ENCODE peak calls at places on chromosomes 3 and 15, in ten cellular contexts. One of them, this sample, is unnamed.

GRCh38 chr15:29937956-29938355 is 115.7 kb upstream of the TJP1 start:
- DNase-seq in mucosa of descending colon: no peak
- DNase-seq in progenitor cell of endocrine pancreas: no peak
- DNase-seq in GM12878: no peak
- DNase-seq in GM12865: no peak
- DNase-seq in ovary: no peak
- DNase-seq in HCT116: no peak
- DNase-seq in right lobe of liver: no peak
- DNase-seq in CD8-positive, alpha-beta T cell: no peak
- DNase-seq in heart left ventricle: no peak
- DNase-seq in this sample: no peak

GRCh38 chr15:58988011-58988785 is 735 bp downstream of the RNF111 start:
- DNase-seq in heart left ventricle: peak; percentile 81
- DNase-seq in GM12878: no peak
- DNase-seq in GM12865: peak; percentile 70
- DNase-seq in right lobe of liver: peak; percentile 92
- DNase-seq in progenitor cell of endocrine pancreas: peak; percentile 72
- DNase-seq in ovary: peak; percentile 67
- DNase-seq in CD8-positive, alpha-beta T cell: peak; percentile 45
- DNase-seq in mucosa of descending colon: peak; percentile 86
- DNase-seq in HCT116: no peak
- DNase-seq in this sample: peak; percentile 63

GRCh38 chr15:101445562-101446526 is 43.7 kb downstream of the PCSK6 start:
- DNase-seq in GM12878: no peak
- DNase-seq in mucosa of descending colon: no peak
- DNase-seq in ovary: no peak
- DNase-seq in right lobe of liver: no peak
- DNase-seq in heart left ventricle: peak; percentile 73
- DNase-seq in GM12865: no peak
- DNase-seq in HCT116: no peak
- DNase-seq in CD8-positive, alpha-beta T cell: no peak
- DNase-seq in progenitor cell of endocrine pancreas: no peak
- DNase-seq in this sample: no peak

GRCh38 chr3:11328196-11328945 is 56.2 kb downstream of the ATG7 start:
- DNase-seq in HCT116: no peak
- DNase-seq in progenitor cell of endocrine pancreas: no peak
- DNase-seq in right lobe of liver: no peak
- DNase-seq in mucosa of descending colon: no peak
- DNase-seq in ovary: no peak
- DNase-seq in heart left ventricle: no peak
- DNase-seq in CD8-positive, alpha-beta T cell: no peak
- DNase-seq in GM12878: no peak
- DNase-seq in GM12865: no peak
- DNase-seq in this sample: no peak

GRCh38 chr15:69468241-69469121 is 15.9 kb downstream of the RPLP1 start:
- DNase-seq in GM12878: no peak
- DNase-seq in progenitor cell of endocrine pancreas: no peak
- DNase-seq in ovary: no peak
- DNase-seq in right lobe of liver: no peak
- DNase-seq in GM12865: peak; percentile 72
- DNase-seq in CD8-positive, alpha-beta T cell: peak; percentile 80
- DNase-seq in mucosa of descending colon: peak; percentile 66
- DNase-seq in heart left ventricle: no peak
- DNase-seq in HCT116: no peak
- DNase-seq in this sample: peak; percentile 85

GRCh38 chr15:67253517-67254237 is 784 bp downstream of the AAGAB start:
- DNase-seq in GM12878: no peak
- DNase-seq in GM12865: no peak
- DNase-seq in progenitor cell of endocrine pancreas: no peak
- DNase-seq in mucosa of descending colon: no peak
- DNase-seq in CD8-positive, alpha-beta T cell: no peak
- DNase-seq in ovary: peak; percentile 27
- DNase-seq in right lobe of liver: no peak
- DNase-seq in heart left ventricle: no peak
- DNase-seq in HCT116: no peak
- DNase-seq in this sample: no peak

GRCh38 chr15:84099181-84099580 is 136.4 kb upstream of the GOLGA6L4 start:
- DNase-seq in heart left ventricle: peak; percentile 23
- DNase-seq in ovary: no peak
- DNase-seq in GM12878: peak; percentile 55
- DNase-seq in mucosa of descending colon: no peak
- DNase-seq in right lobe of liver: peak; percentile 21
- DNase-seq in progenitor cell of endocrine pancreas: no peak
- DNase-seq in HCT116: no peak
- DNase-seq in CD8-positive, alpha-beta T cell: no peak
- DNase-seq in GM12865: peak; percentile 51
- DNase-seq in this sample: no peak

GRCh38 chr3:99640214-99640851 is 1.9 kb downstream of the COL8A1 start:
- DNase-seq in right lobe of liver: no peak
- DNase-seq in ovary: no peak
- DNase-seq in CD8-positive, alpha-beta T cell: no peak
- DNase-seq in progenitor cell of endocrine pancreas: no peak
- DNase-seq in GM12865: no peak
- DNase-seq in GM12878: no peak
- DNase-seq in heart left ventricle: no peak
- DNase-seq in mucosa of descending colon: no peak
- DNase-seq in HCT116: no peak
- DNase-seq in this sample: no peak

GRCh38 chr15:70596354-70597055 is 166.9 kb downstream of the UACA start:
- DNase-seq in progenitor cell of endocrine pancreas: no peak
- DNase-seq in CD8-positive, alpha-beta T cell: no peak
- DNase-seq in mucosa of descending colon: no peak
- DNase-seq in right lobe of liver: no peak
- DNase-seq in heart left ventricle: no peak
- DNase-seq in HCT116: peak; percentile 71
- DNase-seq in GM12878: no peak
- DNase-seq in GM12865: peak; percentile 11
- DNase-seq in ovary: no peak
- DNase-seq in this sample: no peak

GRCh38 chr15:58203537-58203936 is 65.4 kb downstream of the AQP9 start:
- DNase-seq in GM12865: no peak
- DNase-seq in heart left ventricle: no peak
- DNase-seq in HCT116: no peak
- DNase-seq in ovary: no peak
- DNase-seq in right lobe of liver: no peak
- DNase-seq in mucosa of descending colon: no peak
- DNase-seq in CD8-positive, alpha-beta T cell: no peak
- DNase-seq in progenitor cell of endocrine pancreas: no peak
- DNase-seq in GM12878: no peak
- DNase-seq in this sample: no peak

GRCh38 chr15:70156781-70157261 is 59.1 kb upstream of the TLE3 start:
- DNase-seq in CD8-positive, alpha-beta T cell: no peak
- DNase-seq in GM12878: no peak
- DNase-seq in heart left ventricle: peak; percentile 50
- DNase-seq in right lobe of liver: no peak
- DNase-seq in ovary: no peak
- DNase-seq in HCT116: no peak
- DNase-seq in progenitor cell of endocrine pancreas: no peak
- DNase-seq in mucosa of descending colon: no peak
- DNase-seq in GM12865: no peak
- DNase-seq in this sample: no peak

GRCh38 chr3:60948488-60948887 is 302.8 kb downstream of the FHIT start:
- DNase-seq in ovary: no peak
- DNase-seq in right lobe of liver: no peak
- DNase-seq in CD8-positive, alpha-beta T cell: no peak
- DNase-seq in progenitor cell of endocrine pancreas: no peak
- DNase-seq in HCT116: no peak
- DNase-seq in heart left ventricle: no peak
- DNase-seq in GM12865: no peak
- DNase-seq in GM12878: no peak
- DNase-seq in mucosa of descending colon: no peak
- DNase-seq in this sample: no peak

GRCh38 chr3:94612631-94613030 is 549.8 kb downstream of the NSUN3 start:
- DNase-seq in ovary: no peak
- DNase-seq in CD8-positive, alpha-beta T cell: no peak
- DNase-seq in mucosa of descending colon: no peak
- DNase-seq in GM12865: no peak
- DNase-seq in GM12878: no peak
- DNase-seq in right lobe of liver: no peak
- DNase-seq in HCT116: no peak
- DNase-seq in progenitor cell of endocrine pancreas: no peak
- DNase-seq in heart left ventricle: no peak
- DNase-seq in this sample: no peak

DNA sequence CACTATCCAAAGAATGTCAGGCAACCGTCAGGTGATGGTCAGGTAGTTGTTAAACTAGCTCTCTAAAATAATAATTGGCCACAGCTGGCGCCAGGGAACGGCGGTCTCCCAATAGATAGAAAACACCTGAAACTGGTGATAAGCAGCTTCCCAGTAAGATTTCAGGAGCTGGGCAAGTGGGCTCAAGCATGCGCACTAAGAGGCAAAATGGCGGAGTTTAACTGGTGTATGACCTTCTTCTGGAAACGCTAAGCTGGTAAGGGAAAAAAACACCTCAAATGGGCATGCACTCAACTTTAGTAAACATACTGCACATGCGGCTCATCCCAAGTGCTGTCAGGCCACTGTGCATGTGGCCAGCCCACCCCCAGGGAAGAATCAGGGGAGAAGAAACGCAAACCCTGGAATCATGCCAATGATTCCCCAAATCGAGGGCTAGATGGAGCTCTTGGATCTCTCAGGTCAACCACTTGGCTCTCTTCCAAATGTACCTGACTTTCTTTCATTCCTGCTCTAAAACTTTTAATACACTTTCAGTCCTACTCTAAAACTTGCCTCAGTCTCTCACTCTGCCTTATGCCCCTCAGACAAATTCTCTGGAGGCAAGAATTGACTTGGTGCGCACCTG is 195.0 kb downstream of the ZNF621 start:
- DNase-seq in GM12865: peak; percentile 9
- DNase-seq in right lobe of liver: no peak
- DNase-seq in mucosa of descending colon: no peak
- DNase-seq in GM12878: no peak
- DNase-seq in CD8-positive, alpha-beta T cell: no peak
- DNase-seq in ovary: no peak
- DNase-seq in heart left ventricle: no peak
- DNase-seq in HCT116: peak; percentile 16
- DNase-seq in progenitor cell of endocrine pancreas: no peak
- DNase-seq in this sample: no peak
- TF ChIP-seq CTCF in GM12865: no peak
- TF ChIP-seq CTCF in right lobe of liver: peak; percentile 57
- TF ChIP-seq CTCF in mucosa of descending colon: no peak
- TF ChIP-seq CTCF in GM12878: no peak
- TF ChIP-seq CTCF in CD8-positive, alpha-beta T cell: no peak
- TF ChIP-seq CTCF in ovary: no peak
- TF ChIP-seq CTCF in heart left ventricle: peak; percentile 62
- TF ChIP-seq CTCF in HCT116: no peak
- TF ChIP-seq CTCF in progenitor cell of endocrine pancreas: peak; percentile 29
- TF ChIP-seq CTCF in this sample: no peak

DNA sequence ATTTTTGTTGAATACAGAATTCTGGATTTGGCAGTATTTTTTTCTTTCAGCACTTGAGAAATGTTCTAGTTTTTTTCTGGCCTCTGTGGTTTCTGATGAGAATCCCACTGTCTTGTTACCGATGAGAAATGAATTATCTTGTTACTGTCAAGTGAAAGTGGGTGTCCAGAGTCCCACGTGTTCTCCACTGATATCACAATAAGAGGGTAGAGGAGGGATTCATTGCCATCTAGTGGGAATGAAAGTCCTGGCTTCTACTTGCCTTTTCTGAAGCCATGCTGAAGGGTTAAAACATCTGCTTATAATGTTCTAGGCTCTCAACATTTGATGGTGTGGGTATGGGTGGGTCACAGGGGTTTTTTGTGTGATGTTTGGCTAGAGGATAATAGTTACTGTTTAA is 66.1 kb downstream of the SEC22A start:
- DNase-seq in heart left ventricle: no peak
- DNase-seq in mucosa of descending colon: no peak
- DNase-seq in ovary: no peak
- DNase-seq in right lobe of liver: no peak
- DNase-seq in GM12865: no peak
- DNase-seq in CD8-positive, alpha-beta T cell: no peak
- DNase-seq in progenitor cell of endocrine pancreas: no peak
- DNase-seq in HCT116: no peak
- DNase-seq in GM12878: no peak
- DNase-seq in this sample: no peak
- TF ChIP-seq CTCF in heart left ventricle: no peak
- TF ChIP-seq CTCF in mucosa of descending colon: no peak
- TF ChIP-seq CTCF in ovary: no peak
- TF ChIP-seq CTCF in right lobe of liver: no peak
- TF ChIP-seq CTCF in GM12865: no peak
- TF ChIP-seq CTCF in CD8-positive, alpha-beta T cell: no peak
- TF ChIP-seq CTCF in progenitor cell of endocrine pancreas: no peak
- TF ChIP-seq CTCF in HCT116: peak; percentile 3
- TF ChIP-seq CTCF in GM12878: no peak
- TF ChIP-seq CTCF in this sample: no peak

GRCh38 chr3:170728181-170728580 is 141.8 kb downstream of the RPL22L1 start:
- DNase-seq in mucosa of descending colon: no peak
- DNase-seq in ovary: no peak
- DNase-seq in CD8-positive, alpha-beta T cell: no peak
- DNase-seq in GM12865: no peak
- DNase-seq in progenitor cell of endocrine pancreas: no peak
- DNase-seq in GM12878: no peak
- DNase-seq in HCT116: no peak
- DNase-seq in right lobe of liver: no peak
- DNase-seq in heart left ventricle: no peak
- DNase-seq in this sample: no peak

GRCh38 chr3:170727754-170728153 is 141.9 kb upstream of the SLC7A14 start:
- DNase-seq in progenitor cell of endocrine pancreas: no peak
- DNase-seq in ovary: no peak
- DNase-seq in heart left ventricle: no peak
- DNase-seq in GM12878: no peak
- DNase-seq in mucosa of descending colon: no peak
- DNase-seq in CD8-positive, alpha-beta T cell: no peak
- DNase-seq in GM12865: no peak
- DNase-seq in HCT116: no peak
- DNase-seq in right lobe of liver: no peak
- DNase-seq in this sample: no peak

GRCh38 chr3:170724599-170724998 is 138.7 kb upstream of the SLC7A14 start:
- DNase-seq in mucosa of descending colon: no peak
- DNase-seq in CD8-positive, alpha-beta T cell: no peak
- DNase-seq in progenitor cell of endocrine pancreas: no peak
- DNase-seq in right lobe of liver: no peak
- DNase-seq in GM12865: no peak
- DNase-seq in ovary: peak; percentile 65
- DNase-seq in heart left ventricle: no peak
- DNase-seq in GM12878: no peak
- DNase-seq in HCT116: no peak
- DNase-seq in this sample: no peak

GRCh38 chr3:170726976-170727661 is 141.2 kb upstream of the SLC7A14 start:
- DNase-seq in progenitor cell of endocrine pancreas: no peak
- DNase-seq in right lobe of liver: no peak
- DNase-seq in heart left ventricle: no peak
- DNase-seq in GM12878: no peak
- DNase-seq in CD8-positive, alpha-beta T cell: no peak
- DNase-seq in mucosa of descending colon: no peak
- DNase-seq in HCT116: no peak
- DNase-seq in GM12865: no peak
- DNase-seq in ovary: peak; percentile 39
- DNase-seq in this sample: no peak

GRCh38 chr3:170725285-170725731 is 139.4 kb upstream of the SLC7A14 start:
- DNase-seq in CD8-positive, alpha-beta T cell: no peak
- DNase-seq in progenitor cell of endocrine pancreas: no peak
- DNase-seq in HCT116: no peak
- DNase-seq in right lobe of liver: no peak
- DNase-seq in heart left ventricle: no peak
- DNase-seq in GM12878: no peak
- DNase-seq in mucosa of descending colon: no peak
- DNase-seq in ovary: peak; percentile 55
- DNase-seq in GM12865: no peak
- DNase-seq in this sample: no peak
- TF ChIP-seq CTCF in CD8-positive, alpha-beta T cell: no peak
- TF ChIP-seq CTCF in progenitor cell of endocrine pancreas: no peak
- TF ChIP-seq CTCF in HCT116: no peak
- TF ChIP-seq CTCF in right lobe of liver: no peak
- TF ChIP-seq CTCF in heart left ventricle: no peak
- TF ChIP-seq CTCF in GM12878: no peak
- TF ChIP-seq CTCF in mucosa of descending colon: no peak
- TF ChIP-seq CTCF in ovary: no peak
- TF ChIP-seq CTCF in GM12865: no peak
- TF ChIP-seq CTCF in this sample: no peak

GRCh38 chr3:32844914-32845313 is 27.1 kb downstream of the TRIM71 start:
- DNase-seq in progenitor cell of endocrine pancreas: no peak
- DNase-seq in ovary: no peak
- DNase-seq in CD8-positive, alpha-beta T cell: no peak
- DNase-seq in GM12865: no peak
- DNase-seq in right lobe of liver: no peak
- DNase-seq in HCT116: no peak
- DNase-seq in heart left ventricle: no peak
- DNase-seq in mucosa of descending colon: no peak
- DNase-seq in GM12878: no peak
- DNase-seq in this sample: no peak
- TF ChIP-seq CTCF in progenitor cell of endocrine pancreas: no peak
- TF ChIP-seq CTCF in ovary: no peak
- TF ChIP-seq CTCF in CD8-positive, alpha-beta T cell: no peak
- TF ChIP-seq CTCF in GM12865: no peak
- TF ChIP-seq CTCF in right lobe of liver: no peak
- TF ChIP-seq CTCF in HCT116: no peak
- TF ChIP-seq CTCF in heart left ventricle: no peak
- TF ChIP-seq CTCF in mucosa of descending colon: no peak
- TF ChIP-seq CTCF in GM12878: no peak
- TF ChIP-seq CTCF in this sample: no peak

This sample was measured in natural killer cell.